ENCODE peak calls at places on chromosomes 11 and 22, in six cellular contexts. One of them, this sample, is unnamed.

GRCh38 chr11:48058777-48059176 is 78.4 kb downstream of the PTPRJ start:
- DNase-seq in fibroblast of lung: no peak
- DNase-seq in psoas muscle: no peak
- DNase-seq in brain microvascular endothelial cell: no peak
- DNase-seq in lower lobe of right lung: no peak
- DNase-seq in CD8-positive, alpha-beta T cell: no peak
- DNase-seq in this sample: no peak

GRCh38 chr22:38218661-38219331 is 17.0 kb downstream of the MAFF start:
- DNase-seq in psoas muscle: peak; percentile 81
- DNase-seq in fibroblast of lung: peak; percentile 83
- DNase-seq in CD8-positive, alpha-beta T cell: peak; percentile 37
- DNase-seq in lower lobe of right lung: peak; percentile 88
- DNase-seq in brain microvascular endothelial cell: peak; percentile 90
- DNase-seq in this sample: peak; percentile 78

GRCh38 chr11:46676436-46677158 is 23.8 kb downstream of the ARHGAP1 start:
- DNase-seq in psoas muscle: no peak
- DNase-seq in brain microvascular endothelial cell: no peak
- DNase-seq in lower lobe of right lung: no peak
- DNase-seq in fibroblast of lung: no peak
- DNase-seq in CD8-positive, alpha-beta T cell: no peak
- DNase-seq in this sample: no peak

GRCh38 chr22:39493759-39494158 is 8.3 kb upstream of the MIEF1 start:
- DNase-seq in CD8-positive, alpha-beta T cell: no peak
- DNase-seq in psoas muscle: no peak
- DNase-seq in brain microvascular endothelial cell: peak; percentile 67
- DNase-seq in fibroblast of lung: peak; percentile 53
- DNase-seq in lower lobe of right lung: peak; percentile 5
- DNase-seq in this sample: peak; percentile 87

GRCh38 chr11:57493507-57494503 is 21.7 kb downstream of the SLC43A1 start:
- DNase-seq in lower lobe of right lung: peak; percentile 81
- DNase-seq in brain microvascular endothelial cell: no peak
- DNase-seq in fibroblast of lung: no peak
- DNase-seq in CD8-positive, alpha-beta T cell: peak; percentile 81
- DNase-seq in psoas muscle: peak; percentile 46
- DNase-seq in this sample: no peak

GRCh38 chr11:19892387-19892786 is 179.8 kb downstream of the NAV2 start:
- DNase-seq in CD8-positive, alpha-beta T cell: no peak
- DNase-seq in psoas muscle: no peak
- DNase-seq in brain microvascular endothelial cell: peak; percentile 61
- DNase-seq in fibroblast of lung: no peak
- DNase-seq in lower lobe of right lung: no peak
- DNase-seq in this sample: no peak

GRCh38 chr22:27686534-27686933 is 115.0 kb downstream of the MN1 start:
- DNase-seq in lower lobe of right lung: no peak
- DNase-seq in psoas muscle: peak; percentile 82
- DNase-seq in fibroblast of lung: peak; percentile 77
- DNase-seq in brain microvascular endothelial cell: peak; percentile 95
- DNase-seq in CD8-positive, alpha-beta T cell: no peak
- DNase-seq in this sample: peak; percentile 5

GRCh38 chr22:31120642-31121041 is 2.1 kb upstream of the INPP5J start:
- DNase-seq in brain microvascular endothelial cell: no peak
- DNase-seq in psoas muscle: no peak
- DNase-seq in lower lobe of right lung: no peak
- DNase-seq in fibroblast of lung: no peak
- DNase-seq in CD8-positive, alpha-beta T cell: no peak
- DNase-seq in this sample: no peak

GRCh38 chr11:22624742-22625447 is 728 bp downstream of the FANCF start:
- DNase-seq in brain microvascular endothelial cell: peak; percentile 48
- DNase-seq in psoas muscle: peak; percentile 57
- DNase-seq in CD8-positive, alpha-beta T cell: peak; percentile 56
- DNase-seq in lower lobe of right lung: peak; percentile 78
- DNase-seq in fibroblast of lung: peak; percentile 63
- DNase-seq in this sample: peak; percentile 4

GRCh38 chr11:108559904-108560303 is 33.7 kb downstream of the EXPH5 start:
- DNase-seq in brain microvascular endothelial cell: peak; percentile 61
- DNase-seq in psoas muscle: no peak
- DNase-seq in lower lobe of right lung: no peak
- DNase-seq in fibroblast of lung: peak; percentile 62
- DNase-seq in CD8-positive, alpha-beta T cell: no peak
- DNase-seq in this sample: peak; percentile 78

GRCh38 chr22:46617250-46618103 is 2.7 kb upstream of the GRAMD4 start:
- DNase-seq in brain microvascular endothelial cell: no peak
- DNase-seq in psoas muscle: no peak
- DNase-seq in lower lobe of right lung: no peak
- DNase-seq in CD8-positive, alpha-beta T cell: no peak
- DNase-seq in fibroblast of lung: no peak
- DNase-seq in this sample: no peak

GRCh38 chr11:126864934-126865333 is 135.6 kb downstream of the KIRREL3 start:
- DNase-seq in fibroblast of lung: no peak
- DNase-seq in lower lobe of right lung: no peak
- DNase-seq in CD8-positive, alpha-beta T cell: no peak
- DNase-seq in psoas muscle: no peak
- DNase-seq in brain microvascular endothelial cell: no peak
- DNase-seq in this sample: no peak

GRCh38 chr11:104841973-104842372 is 56.3 kb downstream of the CASP12 start:
- DNase-seq in brain microvascular endothelial cell: no peak
- DNase-seq in psoas muscle: no peak
- DNase-seq in CD8-positive, alpha-beta T cell: no peak
- DNase-seq in lower lobe of right lung: no peak
- DNase-seq in fibroblast of lung: no peak
- DNase-seq in this sample: no peak

GRCh38 chr11:79092791-79093313 is 348.0 kb downstream of the TENM4 start:
- DNase-seq in brain microvascular endothelial cell: peak; percentile 42
- DNase-seq in CD8-positive, alpha-beta T cell: no peak
- DNase-seq in lower lobe of right lung: no peak
- DNase-seq in psoas muscle: peak; percentile 23
- DNase-seq in fibroblast of lung: peak; percentile 100
- DNase-seq in this sample: peak; percentile 100

GRCh38 chr22:30325065-30325720 is 1.5 kb downstream of the TBC1D10A start:
- DNase-seq in CD8-positive, alpha-beta T cell: no peak
- DNase-seq in fibroblast of lung: peak; percentile 74
- DNase-seq in brain microvascular endothelial cell: peak; percentile 77
- DNase-seq in psoas muscle: peak; percentile 38
- DNase-seq in lower lobe of right lung: no peak
- DNase-seq in this sample: no peak

GRCh38 chr11:2612884-2613571 is 86.8 kb downstream of the KCNQ1OT1 start:
- DNase-seq in lower lobe of right lung: no peak
- DNase-seq in psoas muscle: no peak
- DNase-seq in CD8-positive, alpha-beta T cell: no peak
- DNase-seq in brain microvascular endothelial cell: no peak
- DNase-seq in fibroblast of lung: peak; percentile 19
- DNase-seq in this sample: no peak

GRCh38 chr11:47243454-47243853 is 5.2 kb downstream of the ACP2 start:
- DNase-seq in lower lobe of right lung: peak; percentile 55
- DNase-seq in CD8-positive, alpha-beta T cell: no peak
- DNase-seq in brain microvascular endothelial cell: no peak
- DNase-seq in fibroblast of lung: no peak
- DNase-seq in psoas muscle: no peak
- DNase-seq in this sample: no peak

GRCh38 chr11:73734996-73735395 is 25.9 kb downstream of the RAB6A start:
- DNase-seq in brain microvascular endothelial cell: no peak
- DNase-seq in fibroblast of lung: no peak
- DNase-seq in psoas muscle: no peak
- DNase-seq in lower lobe of right lung: no peak
- DNase-seq in CD8-positive, alpha-beta T cell: no peak
- DNase-seq in this sample: no peak

GRCh38 chr22:49789289-49790141 is 38.2 kb downstream of the BRD1 start:
- DNase-seq in fibroblast of lung: peak; percentile 53
- DNase-seq in lower lobe of right lung: peak; percentile 67
- DNase-seq in brain microvascular endothelial cell: no peak
- DNase-seq in CD8-positive, alpha-beta T cell: peak; percentile 49
- DNase-seq in psoas muscle: peak; percentile 75
- DNase-seq in this sample: no peak

GRCh38 chr11:119764108-119764874 is 35.3 kb upstream of the NECTIN1 start:
- DNase-seq in lower lobe of right lung: no peak
- DNase-seq in fibroblast of lung: peak; percentile 18
- DNase-seq in psoas muscle: peak; percentile 53
- DNase-seq in brain microvascular endothelial cell: peak; percentile 18
- DNase-seq in CD8-positive, alpha-beta T cell: no peak
- DNase-seq in this sample: no peak

GRCh38 chr11:27720277-27720830 is 20.1 kb upstream of the BDNF start:
- DNase-seq in fibroblast of lung: peak; percentile 65
- DNase-seq in brain microvascular endothelial cell: peak; percentile 42
- DNase-seq in lower lobe of right lung: no peak
- DNase-seq in psoas muscle: no peak
- DNase-seq in CD8-positive, alpha-beta T cell: no peak
- DNase-seq in this sample: no peak

GRCh38 chr11:20754957-20755356 is 85.6 kb downstream of the NELL1 start:
- DNase-seq in brain microvascular endothelial cell: no peak
- DNase-seq in lower lobe of right lung: no peak
- DNase-seq in psoas muscle: no peak
- DNase-seq in CD8-positive, alpha-beta T cell: no peak
- DNase-seq in fibroblast of lung: no peak
- DNase-seq in this sample: no peak

DNA sequence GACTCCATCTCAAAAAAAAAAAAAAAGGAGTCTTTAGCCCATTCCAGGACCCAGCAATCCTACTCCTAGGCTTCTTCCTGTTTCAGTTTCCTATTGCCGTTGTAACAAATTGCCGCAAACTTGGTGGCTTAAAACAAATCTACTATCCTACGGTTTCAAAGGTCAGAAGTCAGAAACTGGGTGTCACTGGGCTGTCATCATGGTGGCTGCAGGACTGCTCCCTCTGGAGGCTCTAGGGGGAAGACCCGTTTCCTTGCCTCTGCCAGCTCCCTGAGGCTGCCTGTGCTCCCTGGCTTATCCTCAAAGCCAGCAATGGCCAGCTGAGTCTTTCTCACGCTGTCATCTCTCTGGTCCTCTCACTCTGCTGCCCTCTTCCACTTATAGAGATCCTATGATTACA is 8.7 kb upstream of the DAGLA start:
- DNase-seq in fibroblast of lung: no peak
- DNase-seq in psoas muscle: no peak
- DNase-seq in brain microvascular endothelial cell: no peak
- DNase-seq in CD8-positive, alpha-beta T cell: no peak
- DNase-seq in lower lobe of right lung: no peak
- DNase-seq in this sample: no peak
- TF ChIP-seq CTCF in fibroblast of lung: peak; percentile 43
- TF ChIP-seq CTCF in psoas muscle: no peak
- TF ChIP-seq CTCF in brain microvascular endothelial cell: peak; percentile 68
- TF ChIP-seq CTCF in CD8-positive, alpha-beta T cell: no peak
- TF ChIP-seq CTCF in lower lobe of right lung: peak; percentile 35
- TF ChIP-seq CTCF in this sample: peak; percentile 49

DNA sequence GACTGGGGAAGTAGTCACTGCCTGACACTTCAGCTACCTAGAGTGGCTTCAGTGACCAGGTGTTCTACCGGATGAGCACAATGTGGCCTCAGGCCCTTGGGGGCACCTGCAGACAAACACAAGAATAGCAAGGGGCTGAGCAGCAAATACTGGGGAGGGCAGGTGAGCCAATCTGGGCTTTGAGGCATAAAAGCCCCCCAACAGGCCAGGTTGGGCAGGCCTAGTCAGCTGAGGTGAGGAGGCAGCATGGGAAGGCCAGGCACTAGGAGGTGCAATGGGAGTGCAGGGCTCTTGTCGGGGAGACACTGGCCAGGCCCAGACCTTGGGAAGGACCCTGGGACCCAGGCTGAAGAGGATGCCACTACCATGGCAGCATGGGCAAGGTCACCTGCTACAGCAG is 9.0 kb downstream of the UFD1 start:
- DNase-seq in lower lobe of right lung: no peak
- DNase-seq in psoas muscle: no peak
- DNase-seq in brain microvascular endothelial cell: no peak
- DNase-seq in fibroblast of lung: no peak
- DNase-seq in CD8-positive, alpha-beta T cell: no peak
- DNase-seq in this sample: no peak
- H3K27me3 ChIP-seq in lower lobe of right lung: no peaks in the 10 kb centered on the region
- H3K27me3 ChIP-seq in psoas muscle: no peaks in the 10 kb centered on the region
- H3K27me3 ChIP-seq in brain microvascular endothelial cell: no peaks in the 10 kb centered on the region
- H3K27me3 ChIP-seq in fibroblast of lung: no peaks in the 10 kb centered on the region
- H3K27me3 ChIP-seq in CD8-positive, alpha-beta T cell: no peaks in the 10 kb centered on the region
- H3K27me3 ChIP-seq in this sample: no peaks in the 10 kb centered on the region

GRCh38 chr11:18706330-18707243 is 8.0 kb downstream of the TMEM86A start:
- DNase-seq in fibroblast of lung: peak; percentile 53
- DNase-seq in brain microvascular endothelial cell: no peak
- DNase-seq in CD8-positive, alpha-beta T cell: peak; percentile 57
- DNase-seq in lower lobe of right lung: peak; percentile 67
- DNase-seq in psoas muscle: peak; percentile 52
- DNase-seq in this sample: no peak

GRCh38 chr11:18704045-18704645 is 5.6 kb downstream of the TMEM86A start:
- DNase-seq in fibroblast of lung: no peak
- DNase-seq in lower lobe of right lung: no peak
- DNase-seq in psoas muscle: no peak
- DNase-seq in CD8-positive, alpha-beta T cell: no peak
- DNase-seq in brain microvascular endothelial cell: no peak
- DNase-seq in this sample: no peak

GRCh38 chr11:18707811-18708340 is 9.3 kb downstream of the TMEM86A start:
- DNase-seq in brain microvascular endothelial cell: no peak
- DNase-seq in psoas muscle: no peak
- DNase-seq in fibroblast of lung: no peak
- DNase-seq in lower lobe of right lung: no peak
- DNase-seq in CD8-positive, alpha-beta T cell: no peak
- DNase-seq in this sample: no peak

GRCh38 chr11:18704698-18705097 is 6.1 kb downstream of the TMEM86A start:
- DNase-seq in lower lobe of right lung: no peak
- DNase-seq in psoas muscle: no peak
- DNase-seq in fibroblast of lung: no peak
- DNase-seq in CD8-positive, alpha-beta T cell: no peak
- DNase-seq in brain microvascular endothelial cell: no peak
- DNase-seq in this sample: no peak

DNA sequence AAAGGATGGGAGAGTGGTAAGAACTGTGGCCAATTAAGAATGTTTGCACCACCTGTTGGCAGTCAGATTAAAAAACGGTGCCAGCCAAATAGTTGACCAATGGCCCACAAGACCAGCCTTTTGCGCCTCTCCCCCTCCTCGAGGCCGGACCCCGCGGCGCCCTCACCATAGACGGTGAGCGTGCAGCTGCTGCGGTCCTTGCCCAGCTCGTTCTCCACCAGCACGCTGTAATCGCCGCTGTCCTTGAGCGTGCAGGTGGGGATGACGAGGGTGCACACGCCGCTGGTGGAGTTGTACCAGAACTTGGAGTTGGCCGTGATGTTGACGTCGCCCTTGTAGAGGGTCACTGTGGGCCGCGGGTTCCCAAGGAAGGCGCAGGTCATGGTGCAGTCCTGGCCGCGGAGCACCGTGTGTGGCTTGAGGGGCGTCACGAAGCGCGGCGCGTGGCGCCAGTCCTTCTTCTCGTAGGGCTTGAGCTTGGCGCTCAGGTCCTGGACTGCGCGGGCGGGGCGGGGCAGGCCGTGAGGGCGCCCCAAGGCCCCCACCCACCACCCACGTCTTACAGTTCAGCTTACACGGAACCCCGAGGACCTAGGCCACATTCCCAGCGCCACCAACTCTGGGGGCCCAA is 7.2 kb downstream of the TMEM86A start:
- DNase-seq in psoas muscle: peak; percentile 39
- DNase-seq in CD8-positive, alpha-beta T cell: peak; percentile 22
- DNase-seq in lower lobe of right lung: peak; percentile 73
- DNase-seq in fibroblast of lung: no peak
- DNase-seq in brain microvascular endothelial cell: no peak
- DNase-seq in this sample: no peak
- TF ChIP-seq CTCF in psoas muscle: no peak
- TF ChIP-seq CTCF in CD8-positive, alpha-beta T cell: no peak
- TF ChIP-seq CTCF in lower lobe of right lung: no peak
- TF ChIP-seq CTCF in fibroblast of lung: no peak
- TF ChIP-seq CTCF in brain microvascular endothelial cell: no peak
- TF ChIP-seq CTCF in this sample: no peak

GRCh38 chr11:33802414-33802950 is 28.2 kb upstream of the FBXO3 start:
- DNase-seq in lower lobe of right lung: no peak
- DNase-seq in fibroblast of lung: peak; percentile 88
- DNase-seq in brain microvascular endothelial cell: peak; percentile 89
- DNase-seq in psoas muscle: peak; percentile 36
- DNase-seq in CD8-positive, alpha-beta T cell: no peak
- DNase-seq in this sample: peak; percentile 31

GRCh38 chr11:33801821-33802413 is 27.6 kb upstream of the FBXO3 start:
- DNase-seq in fibroblast of lung: no peak
- DNase-seq in psoas muscle: no peak
- DNase-seq in brain microvascular endothelial cell: no peak
- DNase-seq in lower lobe of right lung: no peak
- DNase-seq in CD8-positive, alpha-beta T cell: no peak
- DNase-seq in this sample: no peak

GRCh38 chr11:33797879-33798278 is 23.6 kb upstream of the FBXO3 start:
- DNase-seq in psoas muscle: no peak
- DNase-seq in lower lobe of right lung: no peak
- DNase-seq in brain microvascular endothelial cell: no peak
- DNase-seq in CD8-positive, alpha-beta T cell: no peak
- DNase-seq in fibroblast of lung: no peak
- DNase-seq in this sample: no peak
- H3K27me3 ChIP-seq in psoas muscle: peaks cover 8% of the 10 kb centered on the region
- H3K27me3 ChIP-seq in lower lobe of right lung: peaks cover 67% of the 10 kb centered on the region
- H3K27me3 ChIP-seq in brain microvascular endothelial cell: no peaks in the 10 kb centered on the region
- H3K27me3 ChIP-seq in CD8-positive, alpha-beta T cell: peaks cover 3% of the 10 kb centered on the region
- H3K27me3 ChIP-seq in fibroblast of lung: peaks cover 8% of the 10 kb centered on the region
- H3K27me3 ChIP-seq in this sample: peaks cover 10% of the 10 kb centered on the region

This sample was measured in BJ.